ENCODE peak calls at places on chromosomes 6 and 20, in four cellular contexts. B is neural progenitor cell, N is brain microvascular endothelial cell, V is mammary epithelial cell. R is an unnamed sample.

GRCh38 chr20:10040070-10040970 is 5.5 kb downstream of the ANKEF1 start:
- DNase-seq in B (no peak), N (peak; percentile 67), V (peak; percentile 79), R (no peak)

GRCh38 chr6:21935561-21936028 is 342.0 kb downstream of the SOX4 start:
- DNase-seq in B (peak; percentile 53), N (peak; percentile 50), V (peak; percentile 51), R (no peak)

GRCh38 chr20:9301129-9302072 is 213.0 kb upstream of the LAMP5 start:
- DNase-seq in B (peak; percentile 4), N (peak; percentile 46), V (peak; percentile 75), R (no peak)

GRCh38 chr20:34947336-34947735 is 8.3 kb downstream of the GSS start:
- DNase-seq in B (no peak), N (no peak), V (no peak), R (no peak)

GRCh38 chr20:25338112-25339023 is 52.3 kb downstream of the ABHD12 start:
- DNase-seq in B (no peak), N (no peak), V (no peak), R (no peak)

GRCh38 chr6:710601-711571 is 17.9 kb upstream of the EXOC2 start:
- DNase-seq in B (peak; percentile 72), N (peak; percentile 60), V (peak; percentile 21), R (no peak)

GRCh38 chr20:17202668-17203067 is 24.2 kb upstream of the PCSK2 start:
- DNase-seq in B (peak; percentile 78), N (no peak), V (no peak), R (no peak)

GRCh38 chr6:3571206-3571815 is 114.5 kb upstream of the SLC22A23 start:
- DNase-seq in B (no peak), N (no peak), V (no peak), R (no peak)

GRCh38 chr6:85078071-85078470 is 313.7 kb upstream of the TBX18 start:
- DNase-seq in B (no peak), N (peak; percentile 85), V (peak; percentile 91), R (peak; percentile 66)

GRCh38 chr6:150150821-150151646 is 8.2 kb downstream of the PPP1R14C start:
- DNase-seq in B (no peak), N (no peak), V (no peak), R (no peak)

GRCh38 chr6:109979033-109979921 is 1.2 kb downstream of the GPR6 start:
- DNase-seq in B (peak; percentile 55), N (no peak), V (no peak), R (no peak)

GRCh38 chr6:84182001-84182400 is 45.4 kb downstream of the CEP162 start:
- DNase-seq in B (no peak), N (no peak), V (no peak), R (no peak)

GRCh38 chr6:85675030-85675819 is 32.5 kb upstream of the SYNCRIP start:
- DNase-seq in B (peak; percentile 39), N (peak; percentile 47), V (peak; percentile 73), R (peak; percentile 57)

DNA sequence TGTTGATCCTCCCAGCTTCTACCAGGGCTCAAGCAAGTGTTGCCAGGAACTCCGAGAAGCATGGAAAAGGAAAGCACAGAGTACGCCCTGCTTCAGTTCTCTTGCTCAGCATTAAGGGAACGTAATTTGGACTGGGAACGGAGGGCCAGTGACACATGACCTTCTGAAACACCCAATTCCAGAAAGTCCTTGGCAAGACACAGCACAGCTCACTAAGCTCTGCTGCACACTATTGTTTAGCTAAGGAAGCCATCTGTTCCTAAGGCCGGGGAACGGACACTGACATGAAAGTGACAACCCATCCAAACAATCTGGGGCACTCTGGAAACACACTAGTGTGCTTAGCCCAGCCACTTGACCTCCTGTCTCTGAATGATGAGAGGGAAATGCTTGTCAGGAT is 56.9 kb upstream of the NXT1 start:
- DNase-seq in B (no peak), N (no peak), V (no peak), R (no peak)
- H3K4me3 ChIP-seq in B (no peak overlapping the region), N (no peak overlapping the region), V (no peak overlapping the region), R (no peak overlapping the region)

DNA sequence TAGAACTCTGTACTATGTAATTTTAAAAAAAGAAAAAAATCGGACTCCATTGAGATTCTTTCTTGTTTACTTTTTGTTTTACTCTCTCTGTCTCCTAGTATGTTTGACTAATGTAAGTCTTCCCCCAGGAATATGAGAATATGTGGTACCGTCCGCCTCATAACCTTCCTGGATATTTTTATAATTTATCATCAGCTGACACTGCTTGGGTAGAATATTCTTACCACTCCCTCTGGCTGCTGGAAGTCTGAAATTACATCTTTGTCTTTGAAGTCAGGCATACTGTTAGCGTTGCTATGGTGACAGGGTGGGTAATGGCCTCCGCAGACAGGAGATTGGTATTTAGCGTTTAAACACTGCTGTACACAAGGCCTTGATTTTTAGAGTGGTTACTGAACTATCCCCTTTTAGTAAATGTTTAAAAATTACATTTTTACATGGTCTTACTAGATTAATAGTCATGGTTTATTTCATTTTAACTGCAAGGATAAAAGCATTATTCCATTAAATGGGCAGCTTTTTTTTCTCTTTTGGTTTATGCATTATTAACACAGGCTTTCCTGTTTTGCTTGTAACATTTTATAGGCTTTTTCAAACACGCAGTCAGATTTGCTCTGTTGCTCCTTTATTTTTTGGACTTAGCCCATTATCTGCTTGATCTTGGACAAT is 176.4 kb downstream of the ARID1B start:
- DNase-seq in B (peak; percentile 85), N (peak; percentile 98), V (peak; percentile 96), R (peak; percentile 95)
- TF ChIP-seq CTCF in B (no peak), N (peak; percentile 43), V (peak; percentile 5), R (peak; percentile 44)

GRCh38 chr20:21504323-21504722 is 9.5 kb downstream of the NKX2-2 start:
- DNase-seq in B (no peak), N (no peak), V (no peak), R (no peak)
- H3K27me3 ChIP-seq in B (peaks cover 63% of the 10 kb centered on the region), N (peaks cover 31% of the 10 kb centered on the region), V (peaks cover 25% of the 10 kb centered on the region), R (peaks cover 52% of the 10 kb centered on the region)

GRCh38 chr20:47509104-47509661 is 7.5 kb downstream of the NCOA3 start:
- DNase-seq in B (no peak), N (no peak), V (no peak), R (no peak)

GRCh38 chr20:47508228-47508752 is 6.6 kb downstream of the NCOA3 start:
- DNase-seq in B (peak; percentile 46), N (no peak), V (no peak), R (no peak)

GRCh38 chr20:47506850-47507249 is 5.2 kb downstream of the NCOA3 start:
- DNase-seq in B (peak; percentile 63), N (no peak), V (no peak), R (no peak)

GRCh38 chr20:47503685-47504084 is 2.0 kb downstream of the NCOA3 start:
- DNase-seq in B (no peak), N (no peak), V (no peak), R (no peak)

DNA sequence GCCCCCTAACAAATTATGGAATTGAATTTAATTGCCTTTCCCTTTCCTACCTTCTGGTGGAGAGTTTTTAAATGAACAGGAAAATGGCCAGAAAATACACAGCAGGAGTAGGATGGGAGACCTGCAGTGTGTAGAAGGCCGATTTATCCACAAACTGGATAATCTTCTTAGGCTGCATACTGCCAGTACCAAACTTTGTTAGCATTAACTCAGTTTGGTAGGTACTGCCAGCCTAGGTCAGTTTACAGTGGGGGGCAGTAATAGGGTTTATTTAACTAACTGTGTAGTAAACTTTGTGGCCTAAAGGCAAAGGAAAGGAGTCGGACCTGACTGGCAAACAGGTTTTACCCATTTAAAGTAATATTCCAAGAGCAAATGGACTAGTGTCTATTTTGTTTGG is 4.6 kb downstream of the NCOA3 start:
- DNase-seq in B (peak; percentile 37), N (no peak), V (no peak), R (no peak)
- H3K4me3 ChIP-seq in B (peak overlapping the region; percentile 17), N (no peak overlapping the region), V (no peak overlapping the region), R (no peak overlapping the region)

GRCh38 chr6:15058200-15059070 is 187.4 kb upstream of the JARID2 start:
- DNase-seq in B (no peak), N (no peak), V (no peak), R (no peak)
- TF ChIP-seq CTCF in B (peak; percentile 16), N (no peak), V (no peak), R (no peak)